ENCODE peak calls at places on chromosomes 4 and X, in nine cellular contexts. One of them, this sample, is unnamed.

GRCh38 chr4:159434496-159435241 is 331.8 kb downstream of the RAPGEF2 start:
- DNase-seq in RKO: no peak
- DNase-seq in cardiac muscle cell: no peak
- DNase-seq in neural crest cell: no peak
- DNase-seq in dorsolateral prefrontal cortex: no peak
- DNase-seq in spleen: no peak
- DNase-seq in brain microvascular endothelial cell: no peak
- DNase-seq in heart left ventricle: no peak
- DNase-seq in NCI-H748 treated with DMSO at 0.1 percent for 48 hours: no peak
- DNase-seq in this sample: no peak

GRCh38 chrX:9062621-9063020 is 28.7 kb upstream of the FAM9B start:
- DNase-seq in RKO: no peak
- DNase-seq in cardiac muscle cell: no peak
- DNase-seq in neural crest cell: no peak
- DNase-seq in dorsolateral prefrontal cortex: no peak
- DNase-seq in spleen: no peak
- DNase-seq in brain microvascular endothelial cell: no peak
- DNase-seq in heart left ventricle: no peak
- DNase-seq in NCI-H748 treated with DMSO at 0.1 percent for 48 hours: no peak
- DNase-seq in this sample: no peak

GRCh38 chrX:153873282-153874090 is 12.5 kb downstream of the L1CAM start:
- DNase-seq in RKO: no peak
- DNase-seq in cardiac muscle cell: peak; percentile 11
- DNase-seq in neural crest cell: no peak
- DNase-seq in dorsolateral prefrontal cortex: no peak
- DNase-seq in spleen: peak; percentile 68
- DNase-seq in brain microvascular endothelial cell: no peak
- DNase-seq in heart left ventricle: no peak
- DNase-seq in NCI-H748 treated with DMSO at 0.1 percent for 48 hours: no peak
- DNase-seq in this sample: peak; percentile 22

GRCh38 chr4:176780995-176781738 is 11.6 kb downstream of the VEGFC start:
- DNase-seq in RKO: no peak
- DNase-seq in cardiac muscle cell: no peak
- DNase-seq in neural crest cell: no peak
- DNase-seq in dorsolateral prefrontal cortex: no peak
- DNase-seq in spleen: no peak
- DNase-seq in brain microvascular endothelial cell: no peak
- DNase-seq in heart left ventricle: no peak
- DNase-seq in NCI-H748 treated with DMSO at 0.1 percent for 48 hours: peak; percentile 12
- DNase-seq in this sample: no peak

GRCh38 chr4:2266181-2266580 is 4.3 kb upstream of the MXD4 start:
- DNase-seq in RKO: no peak
- DNase-seq in cardiac muscle cell: no peak
- DNase-seq in neural crest cell: no peak
- DNase-seq in dorsolateral prefrontal cortex: peak; percentile 26
- DNase-seq in spleen: no peak
- DNase-seq in brain microvascular endothelial cell: no peak
- DNase-seq in heart left ventricle: peak; percentile 81
- DNase-seq in NCI-H748 treated with DMSO at 0.1 percent for 48 hours: no peak
- DNase-seq in this sample: no peak

GRCh38 chr4:41432889-41433288 is 105.1 kb upstream of the LIMCH1 start:
- DNase-seq in RKO: no peak
- DNase-seq in cardiac muscle cell: no peak
- DNase-seq in neural crest cell: no peak
- DNase-seq in dorsolateral prefrontal cortex: no peak
- DNase-seq in spleen: no peak
- DNase-seq in brain microvascular endothelial cell: peak; percentile 7
- DNase-seq in heart left ventricle: no peak
- DNase-seq in NCI-H748 treated with DMSO at 0.1 percent for 48 hours: no peak
- DNase-seq in this sample: no peak

GRCh38 chr4:76539979-76540378 is 105.0 kb downstream of the SHROOM3 start:
- DNase-seq in RKO: no peak
- DNase-seq in cardiac muscle cell: peak; percentile 11
- DNase-seq in neural crest cell: no peak
- DNase-seq in dorsolateral prefrontal cortex: no peak
- DNase-seq in spleen: no peak
- DNase-seq in brain microvascular endothelial cell: peak; percentile 60
- DNase-seq in heart left ventricle: no peak
- DNase-seq in NCI-H748 treated with DMSO at 0.1 percent for 48 hours: no peak
- DNase-seq in this sample: no peak

GRCh38 chr4:124121511-124121934 is 591.0 kb downstream of the ANKRD50 start:
- DNase-seq in RKO: no peak
- DNase-seq in cardiac muscle cell: no peak
- DNase-seq in neural crest cell: no peak
- DNase-seq in dorsolateral prefrontal cortex: no peak
- DNase-seq in spleen: no peak
- DNase-seq in brain microvascular endothelial cell: peak; percentile 69
- DNase-seq in heart left ventricle: no peak
- DNase-seq in NCI-H748 treated with DMSO at 0.1 percent for 48 hours: no peak
- DNase-seq in this sample: no peak

GRCh38 chrX:103254171-103254824 is 657 bp downstream of the TCEAL8 start:
- DNase-seq in RKO: peak; percentile 48
- DNase-seq in cardiac muscle cell: peak; percentile 90
- DNase-seq in neural crest cell: peak; percentile 20
- DNase-seq in dorsolateral prefrontal cortex: peak; percentile 37
- DNase-seq in spleen: peak; percentile 86
- DNase-seq in brain microvascular endothelial cell: peak; percentile 16
- DNase-seq in heart left ventricle: peak; percentile 59
- DNase-seq in NCI-H748 treated with DMSO at 0.1 percent for 48 hours: peak; percentile 77
- DNase-seq in this sample: no peak

GRCh38 chrX:94524867-94525266 is 850.9 kb downstream of the FAM133A start:
- DNase-seq in RKO: peak; percentile 24
- DNase-seq in cardiac muscle cell: no peak
- DNase-seq in neural crest cell: no peak
- DNase-seq in dorsolateral prefrontal cortex: no peak
- DNase-seq in spleen: no peak
- DNase-seq in brain microvascular endothelial cell: no peak
- DNase-seq in heart left ventricle: no peak
- DNase-seq in NCI-H748 treated with DMSO at 0.1 percent for 48 hours: no peak
- DNase-seq in this sample: no peak

GRCh38 chrX:41922125-41922521 is 1.2 kb downstream of the CASK start:
- DNase-seq in RKO: peak; percentile 50
- DNase-seq in cardiac muscle cell: peak; percentile 43
- DNase-seq in neural crest cell: no peak
- DNase-seq in dorsolateral prefrontal cortex: no peak
- DNase-seq in spleen: no peak
- DNase-seq in brain microvascular endothelial cell: peak; percentile 40
- DNase-seq in heart left ventricle: no peak
- DNase-seq in NCI-H748 treated with DMSO at 0.1 percent for 48 hours: peak; percentile 39
- DNase-seq in this sample: no peak

GRCh38 chrX:68931345-68931744 is 102.5 kb downstream of the EFNB1 start:
- DNase-seq in RKO: no peak
- DNase-seq in cardiac muscle cell: no peak
- DNase-seq in neural crest cell: no peak
- DNase-seq in dorsolateral prefrontal cortex: no peak
- DNase-seq in spleen: peak; percentile 47
- DNase-seq in brain microvascular endothelial cell: no peak
- DNase-seq in heart left ventricle: no peak
- DNase-seq in NCI-H748 treated with DMSO at 0.1 percent for 48 hours: no peak
- DNase-seq in this sample: no peak

GRCh38 chr4:116603096-116603495 is 482.3 kb downstream of the TRAM1L1 start:
- DNase-seq in RKO: no peak
- DNase-seq in cardiac muscle cell: no peak
- DNase-seq in neural crest cell: no peak
- DNase-seq in dorsolateral prefrontal cortex: no peak
- DNase-seq in spleen: no peak
- DNase-seq in brain microvascular endothelial cell: no peak
- DNase-seq in heart left ventricle: no peak
- DNase-seq in NCI-H748 treated with DMSO at 0.1 percent for 48 hours: no peak
- DNase-seq in this sample: no peak

GRCh38 chr4:1960170-1960825 is 48.5 kb downstream of the NELFA start:
- DNase-seq in RKO: no peak
- DNase-seq in cardiac muscle cell: no peak
- DNase-seq in neural crest cell: no peak
- DNase-seq in dorsolateral prefrontal cortex: no peak
- DNase-seq in spleen: no peak
- DNase-seq in brain microvascular endothelial cell: peak; percentile 32
- DNase-seq in heart left ventricle: no peak
- DNase-seq in NCI-H748 treated with DMSO at 0.1 percent for 48 hours: no peak
- DNase-seq in this sample: no peak

GRCh38 chr4:54800831-54801530 is 143.2 kb downstream of the KIT start:
- DNase-seq in RKO: no peak
- DNase-seq in cardiac muscle cell: peak; percentile 75
- DNase-seq in neural crest cell: no peak
- DNase-seq in dorsolateral prefrontal cortex: no peak
- DNase-seq in spleen: no peak
- DNase-seq in brain microvascular endothelial cell: no peak
- DNase-seq in heart left ventricle: no peak
- DNase-seq in NCI-H748 treated with DMSO at 0.1 percent for 48 hours: no peak
- DNase-seq in this sample: no peak

GRCh38 chr4:167587361-167587760 is 353.1 kb upstream of the SPOCK3 start:
- DNase-seq in RKO: peak; percentile 5
- DNase-seq in cardiac muscle cell: no peak
- DNase-seq in neural crest cell: no peak
- DNase-seq in dorsolateral prefrontal cortex: no peak
- DNase-seq in spleen: no peak
- DNase-seq in brain microvascular endothelial cell: no peak
- DNase-seq in heart left ventricle: no peak
- DNase-seq in NCI-H748 treated with DMSO at 0.1 percent for 48 hours: no peak
- DNase-seq in this sample: no peak

GRCh38 chrX:17414057-17414658 is 39.2 kb downstream of the NHS start:
- DNase-seq in RKO: no peak
- DNase-seq in cardiac muscle cell: no peak
- DNase-seq in neural crest cell: no peak
- DNase-seq in dorsolateral prefrontal cortex: no peak
- DNase-seq in spleen: no peak
- DNase-seq in brain microvascular endothelial cell: no peak
- DNase-seq in heart left ventricle: no peak
- DNase-seq in NCI-H748 treated with DMSO at 0.1 percent for 48 hours: no peak
- DNase-seq in this sample: no peak

GRCh38 chr4:84243685-84244084 is 255.4 kb downstream of the NKX6-1 start:
- DNase-seq in RKO: no peak
- DNase-seq in cardiac muscle cell: no peak
- DNase-seq in neural crest cell: no peak
- DNase-seq in dorsolateral prefrontal cortex: no peak
- DNase-seq in spleen: peak; percentile 64
- DNase-seq in brain microvascular endothelial cell: no peak
- DNase-seq in heart left ventricle: no peak
- DNase-seq in NCI-H748 treated with DMSO at 0.1 percent for 48 hours: no peak
- DNase-seq in this sample: no peak

GRCh38 chr4:626201-627091 is 1.1 kb downstream of the PDE6B start:
- DNase-seq in RKO: no peak
- DNase-seq in cardiac muscle cell: no peak
- DNase-seq in neural crest cell: no peak
- DNase-seq in dorsolateral prefrontal cortex: no peak
- DNase-seq in spleen: peak; percentile 64
- DNase-seq in brain microvascular endothelial cell: no peak
- DNase-seq in heart left ventricle: no peak
- DNase-seq in NCI-H748 treated with DMSO at 0.1 percent for 48 hours: no peak
- DNase-seq in this sample: no peak

GRCh38 chrX:40152173-40152705 is 54.5 kb upstream of the BCOR start:
- DNase-seq in RKO: no peak
- DNase-seq in cardiac muscle cell: no peak
- DNase-seq in neural crest cell: peak; percentile 39
- DNase-seq in dorsolateral prefrontal cortex: no peak
- DNase-seq in spleen: peak; percentile 88
- DNase-seq in brain microvascular endothelial cell: no peak
- DNase-seq in heart left ventricle: no peak
- DNase-seq in NCI-H748 treated with DMSO at 0.1 percent for 48 hours: peak; percentile 51
- DNase-seq in this sample: peak; percentile 61

GRCh38 chr4:7279902-7280301 is 87.6 kb downstream of the SORCS2 start:
- DNase-seq in RKO: no peak
- DNase-seq in cardiac muscle cell: no peak
- DNase-seq in neural crest cell: no peak
- DNase-seq in dorsolateral prefrontal cortex: no peak
- DNase-seq in spleen: no peak
- DNase-seq in brain microvascular endothelial cell: no peak
- DNase-seq in heart left ventricle: no peak
- DNase-seq in NCI-H748 treated with DMSO at 0.1 percent for 48 hours: no peak
- DNase-seq in this sample: no peak

GRCh38 chr4:104930298-104930697 is 216.4 kb upstream of the TET2 start:
- DNase-seq in RKO: no peak
- DNase-seq in cardiac muscle cell: no peak
- DNase-seq in neural crest cell: no peak
- DNase-seq in dorsolateral prefrontal cortex: no peak
- DNase-seq in spleen: no peak
- DNase-seq in brain microvascular endothelial cell: no peak
- DNase-seq in heart left ventricle: no peak
- DNase-seq in NCI-H748 treated with DMSO at 0.1 percent for 48 hours: no peak
- DNase-seq in this sample: no peak